ENCODE peak calls at places on chromosome 3, in five cellular contexts. C is H9, L is IMR-90, M is H1, J is mesendoderm. Z is an unnamed sample.

GRCh38 chr3:146131616-146132410 is 29.2 kb downstream of the PLOD2 start:
- DNase-seq in C (no peak), L (peak; percentile 91), M (no peak), J (no peak), Z (no peak)

GRCh38 chr3:155248531-155249187 is 44.8 kb downstream of the STRIT1 start:
- DNase-seq in C (no peak), L (no peak), M (no peak), J (no peak), Z (no peak)

GRCh38 chr3:184325715-184326114 is 11.3 kb downstream of the EIF4G1 start:
- DNase-seq in C (no peak), L (no peak), M (no peak), J (no peak), Z (no peak)

GRCh38 chr3:186821429-186822367 is 15.4 kb upstream of the RFC4 start:
- DNase-seq in C (no peak), L (peak; percentile 83), M (no peak), J (peak; percentile 65), Z (no peak)

GRCh38 chr3:29381595-29381994 is 100.7 kb downstream of the RBMS3 start:
- DNase-seq in C (no peak), L (peak; percentile 51), M (no peak), J (peak; percentile 23), Z (no peak)

GRCh38 chr3:173396191-173397041 is 1.1 kb upstream of the NLGN1 start:
- DNase-seq in C (peak; percentile 50), L (no peak), M (peak; percentile 51), J (peak; percentile 62), Z (peak; percentile 27)

GRCh38 chr3:102179321-102180290 is 255.2 kb upstream of the ZPLD1 start:
- DNase-seq in C (no peak), L (peak; percentile 58), M (no peak), J (no peak), Z (no peak)

GRCh38 chr3:31880020-31880419 is 101.0 kb downstream of the OSBPL10 start:
- DNase-seq in C (no peak), L (peak; percentile 8), M (no peak), J (peak; percentile 58), Z (no peak)

GRCh38 chr3:11499144-11499543 is 144.6 kb downstream of the VGLL4 start:
- DNase-seq in C (no peak), L (peak; percentile 98), M (no peak), J (no peak), Z (no peak)

GRCh38 chr3:13083898-13084297 is 10.7 kb upstream of the IQSEC1 start:
- DNase-seq in C (no peak), L (no peak), M (no peak), J (no peak), Z (no peak)

GRCh38 chr3:107184375-107184774 is 192.9 kb upstream of the CCDC54 start:
- DNase-seq in C (no peak), L (peak; percentile 25), M (no peak), J (peak; percentile 19), Z (no peak)

GRCh38 chr3:46187876-46188275 is 20.2 kb downstream of the CCR1 start:
- DNase-seq in C (no peak), L (peak; percentile 58), M (no peak), J (no peak), Z (no peak)

GRCh38 chr3:174957081-174957480 is 97.9 kb downstream of the NAALADL2 start:
- DNase-seq in C (no peak), L (peak; percentile 27), M (no peak), J (peak; percentile 70), Z (no peak)

GRCh38 chr3:171874251-171874679 is 31.1 kb downstream of the TMEM212 start:
- DNase-seq in C (no peak), L (peak; percentile 99), M (no peak), J (peak; percentile 78), Z (no peak)

GRCh38 chr3:122001892-122002291 is 20.2 kb downstream of the ILDR1 start:
- DNase-seq in C (no peak), L (no peak), M (no peak), J (no peak), Z (no peak)

GRCh38 chr3:127786358-127787070 is 35.8 kb downstream of the MGLL start:
- DNase-seq in C (no peak), L (peak; percentile 62), M (no peak), J (no peak), Z (no peak)

GRCh38 chr3:124985358-124985757 is 50.8 kb upstream of the MUC13 start:
- DNase-seq in C (no peak), L (peak; percentile 83), M (no peak), J (peak; percentile 44), Z (no peak)

GRCh38 chr3:99767341-99767740 is 50.3 kb upstream of the CMSS1 start:
- DNase-seq in C (no peak), L (no peak), M (no peak), J (no peak), Z (no peak)

GRCh38 chr3:197835509-197835908 is 44.5 kb downstream of the LRCH3 start:
- DNase-seq in C (no peak), L (no peak), M (no peak), J (no peak), Z (no peak)

GRCh38 chr3:65173841-65174240 is 486.0 kb upstream of the ADAMTS9 start:
- DNase-seq in C (no peak), L (no peak), M (no peak), J (no peak), Z (no peak)

GRCh38 chr3:177527182-177527581 is 329.9 kb upstream of the TBL1XR1 start:
- DNase-seq in C (no peak), L (no peak), M (no peak), J (no peak), Z (no peak)

GRCh38 chr3:34106879-34107278 is 308.4 kb downstream of the PDCD6IP start:
- DNase-seq in C (peak; percentile 71), L (no peak), M (peak; percentile 73), J (peak; percentile 84), Z (peak; percentile 39)

GRCh38 chr3:97957617-97958311 is 14.5 kb downstream of the RIOX2 start:
- DNase-seq in C (no peak), L (no peak), M (no peak), J (no peak), Z (no peak)

GRCh38 chr3:120762575-120762974 is 20.0 kb downstream of the GTF2E1 start:
- DNase-seq in C (no peak), L (peak; percentile 68), M (no peak), J (no peak), Z (no peak)

GRCh38 chr3:43733459-43734384 is 43.0 kb downstream of the ABHD5 start:
- DNase-seq in C (peak; percentile 56), L (peak; percentile 51), M (no peak), J (peak; percentile 88), Z (no peak)

GRCh38 chr3:66386011-66386924 is 114.6 kb downstream of the LRIG1 start:
- DNase-seq in C (no peak), L (no peak), M (no peak), J (no peak), Z (no peak)

DNA sequence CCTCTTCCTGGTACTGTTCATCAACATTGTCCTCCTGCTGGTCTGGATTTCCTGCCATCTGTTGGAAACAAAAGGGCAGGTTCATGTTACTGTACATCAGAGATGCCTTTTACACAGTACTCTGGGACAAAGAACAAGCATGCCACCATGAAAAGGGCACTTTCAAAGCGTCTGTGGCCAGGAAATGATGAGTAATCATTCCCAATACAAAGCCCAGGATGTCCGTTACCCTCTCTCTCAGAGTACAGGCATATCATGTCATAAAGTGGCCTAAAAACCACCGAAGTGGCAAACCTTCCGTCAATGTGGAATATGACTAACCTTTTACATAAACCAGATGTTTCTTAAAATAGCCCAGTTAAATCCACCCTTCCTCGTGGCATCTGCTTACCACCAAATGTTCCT is 71.2 kb downstream of the GOLIM4 start:
- DNase-seq in C (no peak), L (peak; percentile 96), M (no peak), J (no peak), Z (no peak)
- H3K18ac ChIP-seq in C (no peak overlapping the region), L (peak overlapping the region; percentile 45), M (no peak overlapping the region), J (no peak overlapping the region), Z (no peak overlapping the region)

GRCh38 chr3:15797600-15798303 is at the start of gene ANKRD28:
- DNase-seq in C (no peak), L (peak; percentile 98), M (no peak), J (peak; percentile 71), Z (peak; percentile 30)
- H3K4ac ChIP-seq in C (no peak within 1 kb of the TSS), L (peak within 1 kb of the TSS; percentile 100), M (no peak within 1 kb of the TSS), J (no peak within 1 kb of the TSS), Z (no peak within 1 kb of the TSS)

DNA sequence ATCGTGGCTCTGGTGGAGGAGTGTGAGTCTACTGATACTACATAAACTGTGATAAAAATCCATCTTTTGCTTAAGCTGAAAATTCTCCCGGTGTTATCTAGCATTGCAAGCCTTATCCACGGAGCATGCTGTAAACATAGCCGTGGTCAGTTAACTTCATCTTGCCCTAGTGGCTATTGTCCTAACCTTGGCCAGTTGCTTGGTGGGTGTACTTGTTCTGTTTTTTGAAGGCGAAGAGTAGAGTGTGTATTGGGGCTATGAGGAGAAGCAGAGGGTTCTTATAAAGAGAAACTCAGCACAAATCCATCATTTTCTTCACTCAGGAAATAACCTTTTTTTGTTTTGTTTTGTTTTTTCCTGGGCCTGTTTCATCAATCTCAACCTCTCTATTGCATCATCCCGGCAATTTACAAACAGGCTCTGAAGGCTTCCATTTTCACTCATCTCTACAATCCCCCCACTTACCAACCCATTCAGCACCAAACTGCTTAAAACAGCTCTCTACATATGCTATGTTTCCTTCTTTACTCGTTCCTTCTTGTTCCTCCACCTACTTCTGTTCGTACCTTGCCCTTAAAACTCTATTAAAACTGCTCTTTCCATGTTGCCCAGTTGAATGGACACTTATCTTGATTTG is 135.5 kb upstream of the PTX3 start:
- DNase-seq in C (no peak), L (no peak), M (no peak), J (no peak), Z (no peak)
- H4K8ac ChIP-seq in C (no peak overlapping the region), L (no peak overlapping the region), M (no peak overlapping the region), J (no peak overlapping the region), Z (no peak overlapping the region)

GRCh38 chr3:123094914-123095313 is 28.1 kb downstream of the PDIA5 start:
- DNase-seq in C (no peak), L (no peak), M (no peak), J (no peak), Z (no peak)

GRCh38 chr3:123093696-123094095 is 26.9 kb downstream of the PDIA5 start:
- DNase-seq in C (no peak), L (no peak), M (no peak), J (no peak), Z (no peak)

GRCh38 chr3:123096126-123096525 is 29.3 kb downstream of the PDIA5 start:
- DNase-seq in C (no peak), L (no peak), M (no peak), J (no peak), Z (no peak)

GRCh38 chr3:123096701-123097100 is 29.9 kb downstream of the PDIA5 start:
- DNase-seq in C (no peak), L (peak; percentile 75), M (no peak), J (no peak), Z (no peak)

GRCh38 chr3:123094492-123094891 is 27.7 kb downstream of the PDIA5 start:
- DNase-seq in C (no peak), L (no peak), M (no peak), J (no peak), Z (no peak)
- H3K18ac ChIP-seq in C (no peak overlapping the region), L (no peak overlapping the region), M (no peak overlapping the region), J (no peak overlapping the region), Z (no peak overlapping the region)

Z was measured in neuronal stem cell.